ENCODE peak calls at places on chromosomes 13 and 19, in six cellular contexts. Y, G, O, N, C and B are unnamed samples.
A peak's percentile ranks its signal among the peaks of the same experiment; 100 is the strongest.

GRCh38 chr19:5293607-5294089 is 47.0 kb downstream of the PTPRS start:
- DNase-seq in Y (no peak), G (peak; percentile 27), O (peak; percentile 15), N (peak; percentile 62), C (peak; percentile 42), B (no peak)

GRCh38 chr13:58051807-58052375 is 420.3 kb downstream of the PCDH17 start:
- DNase-seq in Y (no peak), G (no peak), O (no peak), N (no peak), C (no peak), B (no peak)

GRCh38 chr19:48500830-48501445 is 10.7 kb downstream of the LMTK3 start:
- DNase-seq in Y (no peak), G (no peak), O (no peak), N (no peak), C (no peak), B (no peak)

GRCh38 chr13:32791545-32792172 is 205.4 kb downstream of the PDS5B start:
- DNase-seq in Y (peak; percentile 51), G (no peak), O (no peak), N (peak; percentile 20), C (no peak), B (no peak)

GRCh38 chr13:110540871-110541525 is 20.5 kb downstream of the RAB20 start:
- DNase-seq in Y (no peak), G (no peak), O (no peak), N (no peak), C (no peak), B (no peak)

GRCh38 chr13:43448605-43449004 is 338.2 kb downstream of the ENOX1 start:
- DNase-seq in Y (no peak), G (no peak), O (no peak), N (no peak), C (no peak), B (no peak)

GRCh38 chr13:23570099-23570926 is at the start of gene TNFRSF19:
- DNase-seq in Y (peak; percentile 69), G (peak; percentile 90), O (no peak), N (peak; percentile 77), C (peak; percentile 43), B (no peak)

GRCh38 chr19:16301999-16302694 is 22.5 kb upstream of the KLF2 start:
- DNase-seq in Y (peak; percentile 43), G (peak; percentile 39), O (no peak), N (peak; percentile 36), C (no peak), B (no peak)

GRCh38 chr19:7944177-7944761 is 803 bp upstream of the TIMM44 start:
- DNase-seq in Y (peak; percentile 92), G (peak; percentile 96), O (peak; percentile 85), N (peak; percentile 91), C (no peak), B (peak; percentile 89)

GRCh38 chr13:95536629-95537241 is 15.8 kb upstream of the CLDN10 start:
- DNase-seq in Y (peak; percentile 59), G (peak; percentile 63), O (no peak), N (peak; percentile 27), C (no peak), B (no peak)

GRCh38 chr13:25037057-25037813 is 58.7 kb upstream of the PABPC3 start:
- DNase-seq in Y (peak; percentile 86), G (peak; percentile 76), O (peak; percentile 31), N (peak; percentile 56), C (no peak), B (no peak)

GRCh38 chr13:110845520-110845919 is 69.3 kb downstream of the ANKRD10 start:
- DNase-seq in Y (no peak), G (no peak), O (no peak), N (no peak), C (no peak), B (no peak)

GRCh38 chr19:4414144-4414799 is 11.8 kb downstream of the CHAF1A start:
- DNase-seq in Y (no peak), G (peak; percentile 76), O (no peak), N (peak; percentile 45), C (no peak), B (no peak)

GRCh38 chr19:56538761-56539263 is at the start of gene ZFP28:
- DNase-seq in Y (peak; percentile 83), G (no peak), O (no peak), N (no peak), C (peak; percentile 52), B (no peak)

GRCh38 chr13:73835138-73835721 is 299.0 kb downstream of the KLF12 start:
- DNase-seq in Y (peak; percentile 41), G (peak; percentile 70), O (peak; percentile 8), N (peak; percentile 54), C (no peak), B (no peak)

GRCh38 chr19:14467816-14468215 is 7.3 kb downstream of the PTGER1 start:
- DNase-seq in Y (peak; percentile 34), G (no peak), O (no peak), N (peak; percentile 27), C (no peak), B (no peak)

GRCh38 chr19:51131780-51132680 is 7.3 kb downstream of the SIGLEC9 start:
- DNase-seq in Y (peak; percentile 18), G (peak; percentile 86), O (no peak), N (no peak), C (no peak), B (no peak)

GRCh38 chr13:109933476-109933875 is 147.1 kb upstream of the IRS2 start:
- DNase-seq in Y (peak; percentile 0), G (no peak), O (no peak), N (no peak), C (no peak), B (no peak)

GRCh38 chr13:26679945-26680516 is 80.6 kb downstream of the GPR12 start:
- DNase-seq in Y (no peak), G (no peak), O (no peak), N (no peak), C (no peak), B (no peak)

GRCh38 chr19:1104452-1105216 is 840 bp downstream of the GPX4 start:
- DNase-seq in Y (peak; percentile 82), G (peak; percentile 72), O (peak; percentile 66), N (peak; percentile 74), C (peak; percentile 61), B (peak; percentile 73)

GRCh38 chr19:2770055-2771013 is 12.7 kb downstream of the SGTA start:
- DNase-seq in Y (no peak), G (peak; percentile 74), O (no peak), N (no peak), C (no peak), B (no peak)

GRCh38 chr13:75812751-75813181 is 176.6 kb downstream of the LMO7 start:
- DNase-seq in Y (no peak), G (peak; percentile 57), O (no peak), N (no peak), C (no peak), B (no peak)

GRCh38 chr13:53064721-53065120 is 36.1 kb downstream of the OLFM4 start:
- DNase-seq in Y (no peak), G (no peak), O (peak; percentile 72), N (no peak), C (no peak), B (no peak)

GRCh38 chr19:47243364-47243775 is 12.4 kb upstream of the BBC3 start:
- DNase-seq in Y (no peak), G (no peak), O (no peak), N (no peak), C (no peak), B (no peak)

GRCh38 chr19:33497151-33497777 is 24.3 kb downstream of the PEPD start:
- DNase-seq in Y (no peak), G (no peak), O (no peak), N (no peak), C (peak; percentile 13), B (no peak)

GRCh38 chr13:76053181-76053580 is 417.1 kb downstream of the LMO7 start:
- DNase-seq in Y (no peak), G (no peak), O (no peak), N (no peak), C (no peak), B (no peak)

GRCh38 chr13:110330491-110331001 is 23.5 kb downstream of the COL4A2 start:
- DNase-seq in Y (no peak), G (no peak), O (no peak), N (peak; percentile 84), C (no peak), B (no peak)

GRCh38 chr19:46206176-46206575 is 23.4 kb upstream of the IGFL1 start:
- DNase-seq in Y (no peak), G (no peak), O (no peak), N (no peak), C (no peak), B (peak; percentile 83)

GRCh38 chr19:16118489-16119033 is 6.9 kb downstream of the RAB8A start:
- DNase-seq in Y (no peak), G (no peak), O (no peak), N (no peak), C (no peak), B (no peak)

GRCh38 chr19:883661-884211 is 9.3 kb downstream of the MED16 start:
- DNase-seq in Y (peak; percentile 95), G (no peak), O (no peak), N (no peak), C (no peak), B (no peak)

GRCh38 chr19:3733549-3734309 is 25.5 kb downstream of the TJP3 start:
- DNase-seq in Y (no peak), G (no peak), O (no peak), N (no peak), C (no peak), B (no peak)

GRCh38 chr13:110173247-110173818 is 133.6 kb downstream of the COL4A1 start:
- DNase-seq in Y (peak; percentile 13), G (no peak), O (no peak), N (no peak), C (no peak), B (no peak)